ENCODE peak calls at places on chromosomes 2 and 18, in four cellular contexts. O is mesendoderm, R is trophoblast cell, K is neuronal stem cell. T is an unnamed sample.

GRCh38 chr18:7658701-7659100 is 91.6 kb downstream of the PTPRM start:
- DNase-seq in O (peak), R (peak), K (no peak), T (no peak)

GRCh38 chr18:45548614-45549013 is 66.7 kb upstream of the SLC14A2 start:
- DNase-seq in O (no peak), R (no peak), K (no peak), T (no peak)

GRCh38 chr2:126317797-126318431 is 338.0 kb upstream of the GYPC start:
- DNase-seq in O (peak), R (no peak), K (no peak), T (no peak)

GRCh38 chr2:230008708-230009066 is 60.0 kb downstream of the SLC16A14 start:
- DNase-seq in O (no peak), R (no peak), K (no peak), T (no peak)

GRCh38 chr2:15718103-15718943 is 126.7 kb downstream of the DDX1 start:
- DNase-seq in O (no peak), R (no peak), K (no peak), T (no peak)

GRCh38 chr2:163157891-163158511 is 319.4 kb upstream of the KCNH7 start:
- DNase-seq in O (no peak), R (peak), K (no peak), T (no peak)

GRCh38 chr2:239157766-239158165 is 243.1 kb downstream of the HDAC4 start:
- DNase-seq in O (peak), R (peak), K (peak), T (peak)

GRCh38 chr18:48412339-48412929 is 3.3 kb upstream of the ZBTB7C start:
- DNase-seq in O (peak), R (peak), K (no peak), T (no peak)

GRCh38 chr18:77702686-77703085 is 453.0 kb downstream of the GALR1 start:
- DNase-seq in O (peak), R (peak), K (peak), T (no peak)

GRCh38 chr2:134206573-134206972 is 47.3 kb upstream of the MGAT5 start:
- DNase-seq in O (peak), R (no peak), K (no peak), T (no peak)

GRCh38 chr2:8413589-8414135 is 268.2 kb upstream of the ID2 start:
- DNase-seq in O (no peak), R (no peak), K (no peak), T (no peak)

GRCh38 chr2:236545814-236546480 is 23.7 kb upstream of the ACKR3 start:
- DNase-seq in O (no peak), R (no peak), K (no peak), T (no peak)

GRCh38 chr2:9703701-9704221 is 73.0 kb upstream of the YWHAQ start:
- DNase-seq in O (peak), R (peak), K (no peak), T (no peak)

DNA sequence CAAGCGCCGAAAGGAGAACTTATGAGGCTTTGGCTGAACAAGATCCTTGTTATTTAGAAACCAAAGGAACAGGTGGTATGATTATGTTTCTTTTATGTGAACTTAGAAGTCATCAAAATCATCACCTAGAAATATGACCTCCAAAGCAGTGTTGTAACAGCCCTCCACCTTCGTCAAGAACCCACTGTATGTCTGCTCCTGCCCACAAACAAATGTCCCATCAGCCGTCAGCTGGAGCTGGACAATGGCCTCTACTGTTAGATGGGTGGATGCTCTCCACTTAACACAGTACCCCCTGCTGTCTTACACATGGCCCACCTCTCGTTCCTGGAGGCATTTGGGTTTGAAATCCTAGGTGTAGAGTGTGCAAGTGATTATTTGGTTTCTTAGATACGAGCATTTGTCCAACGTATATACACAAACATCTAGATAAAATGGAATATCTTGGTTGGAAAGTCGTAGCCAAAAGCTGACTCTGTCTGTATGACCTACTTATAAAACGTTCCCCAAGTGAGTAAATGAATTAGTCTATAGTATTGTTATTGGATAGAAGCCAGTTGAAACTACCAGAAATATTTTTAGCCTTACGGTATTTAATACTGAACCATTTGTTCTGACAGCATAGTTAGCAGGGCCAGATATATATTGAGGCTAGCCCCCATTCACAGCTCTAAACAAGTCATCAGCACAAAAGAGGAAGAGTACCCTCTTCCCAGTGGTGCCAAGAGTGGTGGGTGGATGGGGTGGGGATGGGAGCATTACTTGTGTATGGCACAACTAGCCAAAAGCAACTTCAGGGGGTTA is 113.1 kb downstream of the CRIM1 start:
- DNase-seq in O (no peak), R (no peak), K (no peak), T (no peak)
- H3K4ac ChIP-seq in O (no peak), R (no peak), K (no peak), T (no peak)

GRCh38 chr2:233029321-233029720 is 3.2 kb upstream of the NEU2 start:
- DNase-seq in O (no peak), R (peak), K (no peak), T (no peak)

GRCh38 chr2:233033672-233034071 is 1.2 kb downstream of the NEU2 start:
- DNase-seq in O (no peak), R (no peak), K (no peak), T (no peak)

GRCh38 chr2:233034091-233034882 is 1.8 kb downstream of the NEU2 start:
- DNase-seq in O (no peak), R (no peak), K (no peak), T (no peak)

GRCh38 chr2:233032551-233033320 is at the start of gene NEU2:
- DNase-seq in O (no peak), R (no peak), K (no peak), T (no peak)

DNA sequence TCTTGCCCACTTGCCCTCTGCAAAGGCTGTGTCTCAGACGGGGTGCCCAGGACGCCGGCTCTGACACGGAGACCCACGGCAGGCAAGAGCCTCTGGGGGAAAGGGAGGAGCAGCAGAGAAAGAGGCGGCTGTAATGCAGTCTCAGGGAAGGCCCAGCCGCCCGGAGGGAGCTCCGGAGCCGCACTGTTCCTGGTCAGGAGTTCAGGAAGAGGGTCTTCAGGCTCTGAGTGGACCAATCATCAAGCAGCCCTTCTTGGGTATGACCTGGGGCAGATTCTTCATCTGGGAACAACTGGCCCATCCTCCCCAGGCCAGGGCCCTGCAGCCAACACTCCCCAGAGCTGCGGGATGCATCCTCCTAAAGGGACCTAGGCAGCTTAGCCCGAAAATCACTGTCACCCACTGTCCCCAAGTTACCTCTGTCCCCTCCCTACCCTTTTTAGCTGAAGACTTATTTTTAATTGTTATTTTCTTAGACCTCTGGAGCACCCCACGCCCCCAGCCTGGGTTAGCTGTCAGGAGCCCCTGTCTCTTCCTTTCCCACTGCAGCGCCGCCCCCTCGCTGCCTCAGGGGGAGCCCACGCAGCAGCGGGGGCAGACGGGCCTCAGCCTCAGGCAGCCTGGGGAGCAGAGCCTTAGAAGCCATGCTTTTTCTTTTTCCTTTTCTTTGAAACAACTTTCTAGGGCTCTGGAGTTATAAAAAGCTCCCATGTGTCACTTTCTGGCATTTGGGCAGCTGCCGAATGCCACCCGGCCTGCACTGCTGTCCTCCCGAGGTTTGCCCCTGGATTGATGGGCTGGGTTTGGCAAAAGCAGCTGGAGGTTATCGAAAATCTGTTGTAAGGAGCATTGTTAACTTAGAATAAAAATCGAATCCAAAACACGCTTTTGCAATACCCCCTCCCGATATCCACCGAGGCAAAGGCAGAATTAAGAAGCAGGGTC is 644 bp upstream of the NEU2 start:
- DNase-seq in O (no peak), R (no peak), K (no peak), T (no peak)
- H3K4ac ChIP-seq in O (no peak), R (no peak), K (no peak), T (no peak)

GRCh38 chr2:174985624-174986023 is 19.6 kb downstream of the CHN1 start:
- DNase-seq in O (no peak), R (peak), K (no peak), T (no peak)
- H3K4ac ChIP-seq in O (no peak), R (no peak), K (no peak), T (no peak)

DNA sequence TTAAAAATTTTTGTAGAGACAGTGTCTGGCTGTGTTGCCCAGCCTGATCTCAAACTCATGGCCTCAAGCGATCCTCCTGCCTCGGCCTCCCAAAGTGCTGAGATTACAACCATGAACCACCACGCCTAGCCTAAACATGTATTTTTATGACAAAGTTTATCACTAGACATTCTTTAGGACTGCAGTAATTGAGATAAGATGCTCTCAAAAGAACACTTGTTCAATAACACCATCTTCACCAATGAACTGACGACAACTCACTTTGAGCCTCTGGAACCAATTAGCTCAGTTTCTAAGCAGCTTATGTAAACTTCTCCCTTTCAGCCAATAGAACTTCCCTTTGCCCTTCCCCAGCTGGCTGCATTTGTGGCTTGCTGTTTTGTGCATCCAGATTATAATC is 15.3 kb upstream of the PPP4R1 start:
- DNase-seq in O (no peak), R (peak), K (no peak), T (no peak)
- H3K4ac ChIP-seq in O (no peak), R (no peak), K (no peak), T (no peak)

GRCh38 chr2:54522624-54523281 is 66.6 kb downstream of the SPTBN1 start:
- DNase-seq in O (peak), R (peak), K (peak), T (peak)

GRCh38 chr2:54526226-54526879 is 70.2 kb downstream of the SPTBN1 start:
- DNase-seq in O (no peak), R (no peak), K (no peak), T (no peak)

GRCh38 chr2:54523336-54523959 is 67.3 kb downstream of the SPTBN1 start:
- DNase-seq in O (no peak), R (no peak), K (no peak), T (no peak)

GRCh38 chr2:54525321-54525720 is 69.2 kb downstream of the SPTBN1 start:
- DNase-seq in O (no peak), R (peak), K (no peak), T (no peak)

DNA sequence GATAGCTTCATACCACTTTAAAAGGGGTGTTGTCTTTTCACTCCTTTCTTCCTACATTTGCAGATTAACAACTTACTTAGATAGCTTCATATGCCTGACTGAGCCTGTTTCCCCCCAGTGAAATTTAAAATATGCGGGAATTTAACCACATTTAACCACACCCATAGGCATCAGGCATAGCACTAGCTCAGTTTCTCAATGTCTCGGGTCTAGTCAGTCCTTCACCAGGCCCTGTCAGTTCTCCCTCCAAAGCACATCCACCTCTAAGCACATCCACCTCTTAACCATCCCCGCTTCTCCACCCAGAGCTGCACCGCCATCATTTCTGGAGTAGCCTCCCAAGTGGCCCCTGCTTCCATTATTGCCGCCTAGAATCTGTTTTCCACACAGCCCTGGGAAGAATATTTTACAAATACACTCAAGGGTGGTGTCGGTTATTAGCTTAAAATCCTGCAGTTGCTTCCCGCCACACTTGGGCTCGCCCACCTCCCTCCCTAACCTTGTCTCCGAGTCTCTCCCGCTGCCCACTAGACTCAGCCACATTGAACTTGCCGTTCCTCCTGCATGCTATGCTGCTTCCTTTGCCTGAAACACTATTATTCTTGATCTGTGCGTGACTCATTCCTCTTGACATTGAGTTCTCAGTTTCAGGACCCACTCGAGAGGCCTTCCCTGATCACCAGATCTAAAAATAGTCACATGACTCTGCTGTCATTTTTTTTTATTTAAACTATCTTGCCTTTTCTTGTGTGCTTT is 68.3 kb downstream of the SPTBN1 start:
- DNase-seq in O (peak), R (peak), K (no peak), T (no peak)
- H3K4ac ChIP-seq in O (no peak), R (no peak), K (no peak), T (no peak)

DNA sequence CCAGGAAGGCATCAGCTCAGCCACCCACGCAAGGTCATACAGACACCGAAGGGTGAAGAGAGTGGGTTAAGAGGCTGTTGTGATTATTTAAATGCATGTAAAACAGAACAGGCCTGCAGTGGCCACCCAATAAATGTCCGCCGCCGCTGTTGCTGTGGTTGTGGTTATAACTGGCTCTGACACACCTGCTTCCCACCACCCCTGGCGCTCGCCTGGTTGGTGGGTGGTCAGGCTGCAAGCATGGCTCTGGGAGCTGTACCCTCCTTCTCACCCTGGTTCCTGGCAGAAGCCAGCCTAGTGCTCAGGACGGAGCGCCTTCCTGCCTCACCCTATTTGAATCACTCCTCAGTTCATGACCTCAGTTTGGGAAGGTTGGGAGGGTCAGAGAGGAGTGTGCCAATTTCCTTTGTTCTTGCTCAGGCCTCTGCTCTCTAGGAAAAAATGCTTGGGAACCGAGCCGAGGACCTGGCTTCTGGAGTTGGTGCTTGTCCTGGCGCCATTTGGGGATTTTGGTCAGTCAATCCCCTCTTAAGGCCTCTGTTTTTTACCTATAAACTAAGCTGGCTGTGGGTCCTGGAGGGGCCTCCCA is 5.3 kb upstream of the CRYBA2 start:
- DNase-seq in O (peak), R (no peak), K (no peak), T (no peak)
- H3K4ac ChIP-seq in O (peak), R (no peak), K (no peak), T (no peak)

GRCh38 chr2:105039559-105039958 is 1.7 kb downstream of the MRPS9 start:
- DNase-seq in O (no peak), R (no peak), K (no peak), T (no peak)

GRCh38 chr2:105034170-105034569 is 3.7 kb upstream of the MRPS9 start:
- DNase-seq in O (no peak), R (no peak), K (no peak), T (no peak)

GRCh38 chr2:105037572-105038382 is at the start of gene MRPS9:
- DNase-seq in O (peak), R (peak), K (peak), T (peak)

GRCh38 chr2:105042189-105042588 is 4.3 kb downstream of the MRPS9 start:
- DNase-seq in O (peak), R (no peak), K (no peak), T (no peak)

GRCh38 chr2:105038383-105039061 is 653 bp downstream of the MRPS9 start:
- DNase-seq in O (no peak), R (peak), K (peak), T (no peak)
- H3K4ac ChIP-seq in O (no peak), R (peak), K (no peak), T (no peak)

T was measured in H1.